ENCODE peak calls at places on chromosome 6, in seven cellular contexts. D is tibial artery, R is cardiac muscle cell, C is ureter, T is head of caudate nucleus, S is hepatocyte, K is right cardiac atrium. N is an unnamed sample.

GRCh38 chr6:159217595-159218275 is 48.5 kb downstream of the FNDC1 start:
- DNase-seq in D (no peak), R (peak), C (no peak), T (no peak), S (peak), K (peak), N (peak)

GRCh38 chr6:40789143-40789764 is 202.1 kb upstream of the LRFN2 start:
- DNase-seq in D (no peak), R (peak), C (no peak), T (no peak), S (no peak), K (no peak), N (no peak)

GRCh38 chr6:151021878-151022277 is 156.4 kb downstream of the MTHFD1L start:
- DNase-seq in D (no peak), R (peak), C (no peak), T (no peak), S (no peak), K (no peak), N (no peak)

GRCh38 chr6:16927205-16927604 is 165.9 kb upstream of the ATXN1 start:
- DNase-seq in D (no peak), R (no peak), C (no peak), T (no peak), S (no peak), K (no peak), N (no peak)

GRCh38 chr6:122622404-122622938 is 12.3 kb downstream of the PKIB start:
- DNase-seq in D (no peak), R (no peak), C (no peak), T (no peak), S (peak), K (peak), N (no peak)

GRCh38 chr6:149138093-149138492 is 179.4 kb upstream of the TAB2 start:
- DNase-seq in D (no peak), R (no peak), C (no peak), T (no peak), S (no peak), K (peak), N (no peak)

GRCh38 chr6:15351631-15352030 is 105.8 kb downstream of the JARID2 start:
- DNase-seq in D (peak), R (peak), C (peak), T (peak), S (no peak), K (peak), N (peak)

GRCh38 chr6:148611213-148611612 is 135.6 kb upstream of the UST start:
- DNase-seq in D (peak), R (peak), C (peak), T (peak), S (peak), K (peak), N (peak)

GRCh38 chr6:168282985-168283685 is 36.4 kb downstream of the DACT2 start:
- DNase-seq in D (peak), R (no peak), C (no peak), T (no peak), S (no peak), K (no peak), N (no peak)

GRCh38 chr6:105384004-105384403 is 18.9 kb downstream of the PREP start:
- DNase-seq in D (no peak), R (no peak), C (no peak), T (no peak), S (no peak), K (no peak), N (no peak)

GRCh38 chr6:166743925-166744653 is 117.0 kb upstream of the RPS6KA2 start:
- DNase-seq in D (no peak), R (no peak), C (no peak), T (no peak), S (no peak), K (no peak), N (no peak)

GRCh38 chr6:41723178-41723935 is 12.1 kb downstream of the TFEB start:
- DNase-seq in D (peak), R (peak), C (peak), T (peak), S (peak), K (peak), N (peak)

GRCh38 chr6:137233561-137234504 is 14.6 kb upstream of the IFNGR1 start:
- DNase-seq in D (no peak), R (peak), C (no peak), T (no peak), S (peak), K (peak), N (peak)

GRCh38 chr6:26026833-26027490 is 60.3 kb upstream of the HFE start:
- DNase-seq in D (peak), R (peak), C (peak), T (peak), S (peak), K (peak), N (peak)

GRCh38 chr6:37493047-37493995 is 6.4 kb downstream of the CCDC167 start:
- DNase-seq in D (no peak), R (no peak), C (no peak), T (no peak), S (no peak), K (no peak), N (no peak)

GRCh38 chr6:112114577-112115223 is 27.3 kb downstream of the FAM229B start:
- DNase-seq in D (no peak), R (no peak), C (no peak), T (no peak), S (no peak), K (no peak), N (no peak)

GRCh38 chr6:117956386-117956785 is 49.3 kb downstream of the SLC35F1 start:
- DNase-seq in D (no peak), R (no peak), C (no peak), T (peak), S (no peak), K (no peak), N (peak)

GRCh38 chr6:18990313-18990978 is 603.3 kb downstream of the RNF144B start:
- DNase-seq in D (peak), R (peak), C (peak), T (peak), S (peak), K (peak), N (peak)

GRCh38 chr6:69422474-69422873 is 374.3 kb downstream of the LMBRD1 start:
- DNase-seq in D (no peak), R (no peak), C (no peak), T (peak), S (no peak), K (no peak), N (no peak)

GRCh38 chr6:155273438-155273837 is 9.6 kb downstream of the CLDN20 start:
- DNase-seq in D (no peak), R (peak), C (no peak), T (no peak), S (peak), K (no peak), N (peak)

GRCh38 chr6:53347250-53347920 is 1.4 kb downstream of the ELOVL5 start:
- DNase-seq in D (no peak), R (peak), C (no peak), T (no peak), S (peak), K (no peak), N (peak)

GRCh38 chr6:128630213-128630612 is 109.8 kb upstream of the PTPRK start:
- DNase-seq in D (no peak), R (no peak), C (no peak), T (no peak), S (peak), K (no peak), N (no peak)

GRCh38 chr6:37218061-37218460 is 39.5 kb upstream of the TBC1D22B start:
- DNase-seq in D (no peak), R (no peak), C (no peak), T (no peak), S (no peak), K (no peak), N (no peak)

GRCh38 chr6:170149681-170150589 is 140.9 kb downstream of the DLL1 start:
- DNase-seq in D (no peak), R (no peak), C (no peak), T (no peak), S (no peak), K (peak), N (no peak)

GRCh38 chr6:21457647-21458046 is 135.9 kb upstream of the SOX4 start:
- DNase-seq in D (no peak), R (no peak), C (no peak), T (no peak), S (no peak), K (no peak), N (no peak)

GRCh38 chr6:143536461-143536865 is 24.9 kb upstream of the FUCA2 start:
- DNase-seq in D (peak), R (peak), C (peak), T (no peak), S (no peak), K (peak), N (no peak)

GRCh38 chr6:133062077-133062476 is 179.1 kb upstream of the EYA4 start:
- DNase-seq in D (no peak), R (peak), C (no peak), T (no peak), S (no peak), K (no peak), N (peak)

GRCh38 chr6:165616116-165616515 is 46.9 kb downstream of the PDE10A start:
- DNase-seq in D (no peak), R (peak), C (no peak), T (no peak), S (no peak), K (no peak), N (peak)

N was measured in pons.